ENCODE peak calls at places on chromosomes 3 and 15, in five cellular contexts. K, R, N, C and X are unnamed samples.

GRCh38 chr15:60555814-60556213 is 76.9 kb upstream of the ICE2 start:
- DNase-seq in K (no peak), C (no peak), R (no peak), N (no peak), X (no peak)

GRCh38 chr15:56532766-56533455 is 68.0 kb upstream of the MNS1 start:
- DNase-seq in N (no peak), C (no peak), K (no peak), R (no peak), X (no peak)

GRCh38 chr3:186609247-186609868 is 3.5 kb upstream of the AHSG start:
- DNase-seq in C (no peak), N (no peak), R (peak), K (no peak), X (no peak)

GRCh38 chr3:189276481-189277190 is 104.9 kb downstream of the TPRG1 start:
- DNase-seq in K (peak), C (no peak), R (no peak), N (no peak), X (no peak)

GRCh38 chr15:89997079-89997478 is 4.0 kb upstream of the ZNF710 start:
- DNase-seq in K (no peak), C (no peak), R (no peak), N (no peak), X (no peak)

GRCh38 chr3:43028678-43029490 is 49.8 kb downstream of the GASK1A start:
- DNase-seq in K (no peak), N (no peak), C (peak), R (peak), X (no peak)

GRCh38 chr15:94322141-94322540 is 90.8 kb downstream of the MCTP2 start:
- DNase-seq in C (no peak), K (peak), R (no peak), N (no peak), X (no peak)

GRCh38 chr3:122299872-122300460 is 25.1 kb upstream of the CSTA start:
- DNase-seq in N (peak), K (peak), C (peak), R (peak), X (no peak)

GRCh38 chr3:111781561-111782446 is 77.3 kb upstream of the PHLDB2 start:
- DNase-seq in K (no peak), C (no peak), R (no peak), N (no peak), X (no peak)

GRCh38 chr3:5136619-5137429 is 14.7 kb downstream of the ARL8B start:
- DNase-seq in C (peak), N (peak), R (peak), K (peak), X (no peak)

GRCh38 chr3:127680146-127680661 is 7.5 kb downstream of the ABTB1 start:
- DNase-seq in K (no peak), N (no peak), R (no peak), C (no peak), X (no peak)

GRCh38 chr15:28094732-28095521 is 4.2 kb downstream of the OCA2 start:
- DNase-seq in R (no peak), C (no peak), N (peak), K (no peak), X (no peak)

GRCh38 chr15:48406911-48407310 is 75.7 kb downstream of the DUT start:
- DNase-seq in K (no peak), C (no peak), N (no peak), R (peak), X (no peak)

GRCh38 chr3:49928511-49929017 is 1.0 kb downstream of the MON1A start:
- DNase-seq in R (no peak), K (no peak), C (no peak), N (no peak), X (no peak)

GRCh38 chr15:43930079-43930478 is 103.3 kb downstream of the WDR76 start:
- DNase-seq in R (no peak), C (no peak), K (peak), N (no peak), X (no peak)

GRCh38 chr15:73596214-73596613 is 37.0 kb downstream of the NPTN start:
- DNase-seq in N (no peak), R (no peak), C (no peak), K (no peak), X (no peak)

GRCh38 chr15:98308117-98308516 is 340.2 kb upstream of the IGF1R start:
- DNase-seq in N (no peak), R (no peak), C (no peak), K (no peak), X (no peak)

GRCh38 chr3:39733804-39734203 is 75.6 kb upstream of the MYRIP start:
- DNase-seq in C (no peak), R (no peak), K (no peak), N (no peak), X (no peak)

GRCh38 chr15:55661431-55661830 is 73.3 kb upstream of the PYGO1 start:
- DNase-seq in R (no peak), N (no peak), K (peak), C (peak), X (no peak)

GRCh38 chr3:69370156-69370944 is 15.5 kb downstream of the FRMD4B start:
- DNase-seq in K (no peak), C (no peak), N (no peak), R (no peak), X (no peak)

GRCh38 chr15:100115066-100115710 is 226.6 kb downstream of the ADAMTS17 start:
- DNase-seq in R (no peak), N (no peak), C (no peak), K (no peak), X (no peak)

GRCh38 chr3:127459205-127459604 is 131.3 kb downstream of the TPRA1 start:
- DNase-seq in N (no peak), R (no peak), K (no peak), C (no peak), X (no peak)

GRCh38 chr15:49082960-49083359 is 36.7 kb upstream of the SECISBP2L start:
- DNase-seq in C (no peak), R (no peak), K (peak), N (no peak), X (no peak)

GRCh38 chr3:42097166-42097946 is 6.2 kb downstream of the TRAK1 start:
- DNase-seq in R (no peak), C (no peak), K (peak), N (no peak), X (no peak)

GRCh38 chr15:62506217-62506805 is 341.2 kb upstream of the C2CD4B start:
- DNase-seq in C (peak), K (peak), N (no peak), R (no peak), X (no peak)

GRCh38 chr15:60591491-60592385 is 112.8 kb upstream of the ICE2 start:
- DNase-seq in K (no peak), R (no peak), N (peak), C (no peak), X (no peak)

GRCh38 chr15:98981851-98982722 is 25.5 kb downstream of the PGPEP1L start:
- DNase-seq in N (no peak), K (peak), R (no peak), C (no peak), X (peak)

GRCh38 chr3:152609891-152610290 is 225.0 kb upstream of the P2RY1 start:
- DNase-seq in K (no peak), R (no peak), N (no peak), C (no peak), X (no peak)

GRCh38 chr15:69160976-69161877 is 792 bp downstream of the GLCE start:
- DNase-seq in C (peak), R (peak), N (peak), K (peak), X (no peak)

GRCh38 chr3:46992231-46992630 is 12.8 kb downstream of the NBEAL2 start:
- DNase-seq in K (no peak), C (no peak), N (no peak), R (no peak), X (no peak)

GRCh38 chr3:11556234-11556633 is 87.5 kb downstream of the VGLL4 start:
- DNase-seq in C (no peak), R (no peak), N (no peak), K (no peak), X (no peak)

GRCh38 chr15:25787855-25788521 is 75.1 kb downstream of the ATP10A start:
- DNase-seq in N (no peak), K (peak), R (peak), C (peak), X (no peak)

GRCh38 chr3:126908752-126909275 is 74.1 kb upstream of the PLXNA1 start:
- DNase-seq in K (no peak), R (peak), C (no peak), N (no peak), X (no peak)

GRCh38 chr3:146159616-146160232 is 1.3 kb downstream of the PLOD2 start:
- DNase-seq in C (no peak), R (no peak), K (no peak), N (no peak), X (no peak)

GRCh38 chr15:33007295-33007855 is 187.1 kb downstream of the FMN1 start:
- DNase-seq in C (no peak), N (no peak), R (peak), K (peak), X (no peak)
- TF ChIP-seq MXI1 in C (no peak), N (no peak), R (no peak), K (no peak), X (no peak)

GRCh38 chr3:179091113-179091512 is 19.5 kb upstream of the ZMAT3 start:
- DNase-seq in N (no peak), K (no peak), R (no peak), C (no peak), X (no peak)
- TF ChIP-seq MXI1 in N (no peak), K (no peak), R (no peak), C (no peak), X (no peak)

GRCh38 chr3:23888617-23889228 is 28.1 kb downstream of the NKIRAS1 start:
- DNase-seq in R (peak), N (no peak), C (peak), K (peak), X (no peak)
- TF ChIP-seq MXI1 in R (no peak), N (no peak), C (no peak), K (no peak), X (no peak)

DNA sequence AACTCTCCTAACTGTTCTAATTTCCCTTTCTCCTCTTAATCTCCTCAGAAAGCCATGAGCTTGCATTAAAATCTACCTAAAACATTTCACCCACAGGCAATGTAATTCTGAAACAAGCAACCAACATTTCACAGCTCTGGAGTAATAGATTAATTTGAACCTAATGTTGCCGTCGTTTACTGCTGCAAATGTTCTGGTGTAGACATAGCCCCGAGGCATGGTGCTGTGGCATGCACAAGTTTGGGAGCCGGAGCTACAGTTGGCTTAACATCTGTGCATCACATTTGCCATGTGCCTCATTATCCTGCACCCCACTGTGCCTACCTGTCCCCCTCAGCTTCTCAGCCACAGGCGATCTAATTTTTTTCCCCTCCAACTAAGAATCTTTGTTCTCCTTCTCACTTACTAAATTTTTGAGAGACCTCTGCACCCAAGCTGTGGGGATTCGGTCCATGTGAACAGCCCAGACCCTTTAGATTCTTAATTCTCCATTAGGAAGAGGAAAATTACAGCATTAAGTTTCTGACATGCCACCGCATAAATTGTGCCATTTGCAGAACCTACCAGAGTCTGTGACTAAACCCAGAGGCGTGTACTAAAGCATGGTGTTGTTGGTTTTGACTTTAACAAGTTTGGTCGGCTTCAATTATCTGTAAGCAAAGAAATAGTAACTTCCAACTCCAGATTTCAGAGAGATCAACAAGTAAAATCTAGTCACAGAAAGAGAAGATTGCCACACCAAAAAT is 419.2 kb downstream of the MECOM start:
- DNase-seq in K (no peak), R (no peak), C (no peak), N (peak), X (no peak)
- TF ChIP-seq MXI1 in K (no peak), R (no peak), C (no peak), N (no peak), X (no peak)

DNA sequence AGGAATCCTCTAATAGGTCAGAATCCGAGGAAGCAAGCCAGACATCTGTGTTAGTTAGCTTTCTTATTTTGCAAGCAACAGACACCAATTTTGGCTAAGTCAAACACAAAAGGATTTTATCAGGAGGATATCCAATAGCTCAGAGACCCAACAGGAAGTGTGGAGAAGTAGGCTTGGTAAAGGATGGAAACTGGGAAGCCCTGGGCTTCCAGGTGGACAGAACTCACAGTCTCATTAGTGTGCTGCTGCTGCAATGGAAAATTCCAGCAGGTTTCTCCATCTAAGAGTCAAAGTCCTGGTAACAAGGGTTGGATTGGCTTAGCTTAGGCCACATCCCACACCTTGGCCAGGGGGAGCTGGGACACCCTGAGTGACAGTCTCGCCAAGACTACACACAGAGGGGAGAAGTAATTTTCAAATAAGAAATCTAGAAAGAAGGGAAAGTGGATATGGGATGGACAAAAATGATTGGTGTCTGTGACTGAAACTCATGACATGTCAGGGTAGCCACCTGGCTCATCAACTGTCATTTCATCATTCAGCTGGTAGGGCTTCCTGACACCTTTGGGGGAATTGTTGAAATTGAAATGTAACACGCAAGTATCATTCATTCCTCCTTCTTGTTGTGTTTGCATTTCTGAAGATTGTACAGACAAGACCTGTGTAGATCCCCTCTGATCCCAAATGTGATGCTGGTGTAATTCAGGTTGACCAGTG is 158.6 kb downstream of the THSD4 start:
- DNase-seq in C (no peak), K (no peak), N (no peak), R (no peak), X (no peak)
- TF ChIP-seq MXI1 in C (no peak), K (no peak), N (no peak), R (no peak), X (no peak)

GRCh38 chr3:87624860-87625259 is 348.5 kb upstream of the POU1F1 start:
- DNase-seq in N (no peak), K (no peak), C (no peak), R (no peak), X (no peak)

GRCh38 chr3:87627316-87627715 is 350.9 kb upstream of the POU1F1 start:
- DNase-seq in K (no peak), C (no peak), R (peak), N (no peak), X (no peak)

GRCh38 chr3:87626471-87626995 is 350.1 kb upstream of the POU1F1 start:
- DNase-seq in C (no peak), K (no peak), N (no peak), R (no peak), X (no peak)

GRCh38 chr3:87625911-87626310 is 349.5 kb upstream of the POU1F1 start:
- DNase-seq in R (no peak), K (no peak), C (no peak), N (no peak), X (no peak)

DNA sequence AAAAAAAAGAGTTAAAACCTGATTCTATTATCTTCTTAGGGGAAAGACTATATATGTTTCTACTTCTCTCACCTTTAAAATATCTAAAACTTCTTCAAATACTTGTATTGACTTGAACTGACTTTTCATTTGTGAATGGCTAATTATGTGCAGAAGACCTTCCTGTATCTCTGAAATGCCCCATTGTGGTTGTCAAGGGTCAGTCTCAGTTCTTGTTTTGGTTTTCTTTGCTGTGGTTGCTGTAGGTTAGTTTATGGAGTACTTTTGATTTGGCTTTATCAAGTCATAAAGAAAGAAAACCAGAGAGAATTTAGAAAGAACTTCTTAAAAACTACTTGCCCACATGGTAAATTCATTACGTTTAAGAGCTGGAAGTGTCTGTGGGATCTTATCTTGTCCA is 345.3 kb upstream of the POU1F1 start:
- DNase-seq in R (no peak), K (no peak), N (no peak), C (no peak), X (peak)
- TF ChIP-seq MXI1 in R (no peak), K (no peak), N (no peak), C (no peak), X (no peak)